ENCODE peak calls at places on chromosomes 12 and 14, in nine cellular contexts. E is right atrium auricular region; C is A549; O is PC-3; Y is ovary; G is H9; I is adrenal gland; F is mesendoderm; P is CD8-positive, alpha-beta memory T cell. N is an unnamed sample.
A peak's percentile ranks its signal among the peaks of the same experiment; 100 is the strongest.

GRCh38 chr12:119780786-119781434 is 96.2 kb downstream of the CIT start:
- DNase-seq in E (no peak), C (peak; percentile 64), O (peak; percentile 91), Y (no peak), G (peak; percentile 41), I (peak; percentile 42), F (peak; percentile 46), P (no peak), N (no peak)

GRCh38 chr14:36856095-36856878 is 194.6 kb downstream of the PAX9 start:
- DNase-seq in E (no peak), C (no peak), O (peak; percentile 79), Y (no peak), G (no peak), I (no peak), F (no peak), P (no peak), N (no peak)

GRCh38 chr12:106919910-106920544 is 35.7 kb upstream of the TMEM263 start:
- DNase-seq in E (no peak), C (peak; percentile 55), O (peak; percentile 78), Y (no peak), G (no peak), I (no peak), F (peak; percentile 36), P (no peak), N (peak; percentile 50)

GRCh38 chr12:132152921-132153321 is 8.7 kb downstream of the NOC4L start:
- DNase-seq in E (no peak), C (no peak), O (no peak), Y (no peak), G (no peak), I (no peak), F (no peak), P (no peak), N (no peak)

GRCh38 chr12:45439039-45439438 is 223.1 kb downstream of the ANO6 start:
- DNase-seq in E (no peak), C (no peak), O (peak; percentile 20), Y (no peak), G (no peak), I (no peak), F (no peak), P (no peak), N (no peak)

GRCh38 chr14:67079836-67080235 is 109.4 kb upstream of the GARIN2 start:
- DNase-seq in E (no peak), C (no peak), O (no peak), Y (no peak), G (no peak), I (no peak), F (no peak), P (no peak), N (no peak)

GRCh38 chr14:69580009-69580577 is 5.4 kb upstream of the CCDC177 start:
- DNase-seq in E (peak; percentile 66), C (peak; percentile 60), O (peak; percentile 78), Y (no peak), G (peak; percentile 83), I (peak; percentile 86), F (peak; percentile 91), P (no peak), N (no peak)

GRCh38 chr14:54796961-54797360 is 105.7 kb downstream of the GCH1 start:
- DNase-seq in E (no peak), C (no peak), O (peak; percentile 78), Y (no peak), G (no peak), I (no peak), F (no peak), P (no peak), N (no peak)

GRCh38 chr12:90337018-90337417 is 618.0 kb downstream of the CCER1 start:
- DNase-seq in E (no peak), C (no peak), O (no peak), Y (no peak), G (no peak), I (no peak), F (no peak), P (no peak), N (no peak)

GRCh38 chr12:68803948-68804653 is 3.9 kb upstream of the MDM2 start:
- DNase-seq in E (no peak), C (no peak), O (no peak), Y (no peak), G (no peak), I (no peak), F (peak; percentile 52), P (no peak), N (no peak)

DNA sequence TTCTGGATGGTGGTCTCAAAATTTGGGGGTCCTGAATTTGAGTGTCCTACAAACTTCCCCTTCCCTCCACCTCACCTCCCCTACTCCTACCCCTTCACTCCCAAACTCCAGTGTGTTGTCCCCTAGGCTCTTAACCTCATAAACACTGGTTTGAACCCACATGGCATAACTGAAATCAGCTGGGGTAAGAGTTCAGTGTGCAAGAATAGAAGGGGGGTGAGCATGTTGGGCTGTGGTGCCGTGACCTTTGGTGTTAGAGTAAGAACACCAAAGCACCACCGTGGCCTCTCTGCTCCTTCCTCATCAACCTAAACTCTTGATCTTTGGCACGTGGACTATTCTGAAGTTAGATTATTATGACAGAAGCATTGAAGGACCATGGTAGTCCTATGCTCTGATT is 11.0 kb downstream of the PCBP2 start:
- DNase-seq in E (no peak), C (no peak), O (no peak), Y (no peak), G (no peak), I (no peak), F (no peak), P (no peak), N (no peak)
- H3K27ac ChIP-seq in E (no peak overlapping the region), C (no peak overlapping the region), O (no peak overlapping the region), Y (no peak overlapping the region), G (no peak overlapping the region), I (no peak overlapping the region), F (no peak overlapping the region), P (peak overlapping the region; percentile 18), N (no peak overlapping the region)

GRCh38 chr14:50062438-50063039 is 53.8 kb downstream of the VCPKMT start:
- DNase-seq in E (no peak), C (peak; percentile 72), O (peak; percentile 92), Y (no peak), G (no peak), I (peak; percentile 89), F (peak; percentile 90), P (peak; percentile 63), N (peak; percentile 97)
- H3K27ac ChIP-seq in E (peak overlapping the region; percentile 71), C (peak overlapping the region; percentile 90), O (peak overlapping the region; percentile 96), Y (no peak overlapping the region), G (no peak overlapping the region), I (peak overlapping the region; percentile 87), F (peak overlapping the region; percentile 41), P (peak overlapping the region; percentile 93), N (peak overlapping the region; percentile 93)

GRCh38 chr14:102450206-102451063 is 59.1 kb downstream of the ANKRD9 start:
- DNase-seq in E (no peak), C (no peak), O (no peak), Y (no peak), G (no peak), I (no peak), F (no peak), P (no peak), N (no peak)
- H3K27ac ChIP-seq in E (no peak overlapping the region), C (no peak overlapping the region), O (no peak overlapping the region), Y (no peak overlapping the region), G (no peak overlapping the region), I (no peak overlapping the region), F (no peak overlapping the region), P (no peak overlapping the region), N (no peak overlapping the region)

GRCh38 chr12:66072135-66072534 is 58.4 kb downstream of the LLPH start:
- DNase-seq in E (no peak), C (no peak), O (no peak), Y (no peak), G (no peak), I (no peak), F (no peak), P (no peak), N (no peak)
- H3K27ac ChIP-seq in E (no peak overlapping the region), C (no peak overlapping the region), O (no peak overlapping the region), Y (no peak overlapping the region), G (no peak overlapping the region), I (no peak overlapping the region), F (no peak overlapping the region), P (no peak overlapping the region), N (no peak overlapping the region)

DNA sequence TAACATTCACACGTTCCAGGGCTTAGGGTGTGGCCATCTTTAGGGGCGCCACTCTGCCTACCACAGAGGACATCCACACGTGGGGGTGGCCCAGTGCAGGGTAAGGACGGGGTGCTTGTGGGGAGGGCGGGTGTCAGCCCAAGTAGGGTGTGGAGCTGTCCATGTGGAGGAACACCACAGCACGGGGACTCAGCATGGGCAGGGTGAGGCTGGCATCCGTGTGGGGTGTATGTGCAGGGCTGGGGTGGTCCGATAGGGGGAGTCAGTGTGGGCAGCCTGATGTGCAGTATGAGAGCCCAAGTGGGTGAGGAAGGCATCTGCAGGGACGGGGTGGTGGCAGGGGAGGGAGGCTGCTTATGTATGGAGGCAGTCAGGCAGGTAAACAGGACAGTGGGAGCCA is 17.7 kb downstream of the PSMC1 start:
- DNase-seq in E (peak; percentile 51), C (peak; percentile 40), O (no peak), Y (no peak), G (peak; percentile 65), I (no peak), F (peak; percentile 23), P (no peak), N (no peak)
- H3K27ac ChIP-seq in E (no peak overlapping the region), C (no peak overlapping the region), O (no peak overlapping the region), Y (no peak overlapping the region), G (no peak overlapping the region), I (peak overlapping the region; percentile 39), F (no peak overlapping the region), P (no peak overlapping the region), N (no peak overlapping the region)

GRCh38 chr12:47750916-47751470 is 7.7 kb downstream of the RAPGEF3 start:
- DNase-seq in E (no peak), C (no peak), O (no peak), Y (no peak), G (no peak), I (no peak), F (no peak), P (no peak), N (no peak)

GRCh38 chr12:47753021-47754001 is 5.4 kb downstream of the RAPGEF3 start:
- DNase-seq in E (peak; percentile 83), C (no peak), O (peak; percentile 64), Y (no peak), G (peak; percentile 94), I (no peak), F (peak; percentile 96), P (no peak), N (no peak)

GRCh38 chr12:47751561-47751960 is 7.1 kb downstream of the RAPGEF3 start:
- DNase-seq in E (no peak), C (no peak), O (no peak), Y (no peak), G (no peak), I (no peak), F (no peak), P (no peak), N (no peak)

GRCh38 chr12:47752121-47752520 is 6.6 kb downstream of the RAPGEF3 start:
- DNase-seq in E (no peak), C (no peak), O (no peak), Y (no peak), G (no peak), I (no peak), F (no peak), P (no peak), N (no peak)

GRCh38 chr12:47752552-47752951 is 6.1 kb downstream of the RAPGEF3 start:
- DNase-seq in E (no peak), C (no peak), O (peak; percentile 85), Y (no peak), G (no peak), I (no peak), F (no peak), P (no peak), N (no peak)
- H3K27ac ChIP-seq in E (peak overlapping the region; percentile 85), C (no peak overlapping the region), O (peak overlapping the region; percentile 67), Y (peak overlapping the region; percentile 36), G (no peak overlapping the region), I (peak overlapping the region; percentile 59), F (no peak overlapping the region), P (no peak overlapping the region), N (no peak overlapping the region)

GRCh38 chr14:99593971-99594841 is 9.8 kb downstream of the CCDC85C start:
- DNase-seq in E (no peak), C (no peak), O (no peak), Y (no peak), G (no peak), I (no peak), F (no peak), P (no peak), N (no peak)
- H3K27ac ChIP-seq in E (no peak overlapping the region), C (no peak overlapping the region), O (no peak overlapping the region), Y (no peak overlapping the region), G (no peak overlapping the region), I (peak overlapping the region; percentile 85), F (no peak overlapping the region), P (no peak overlapping the region), N (no peak overlapping the region)